ENCODE peak calls at places on chromosomes 7 and 10, in nine cellular contexts. Z is GM23338, U is upper lobe of left lung, H is GM12878, N is prostate gland, A is HCT116, B is transverse colon, J is HepG2, E is spleen. S is an unnamed sample.

GRCh38 chr7:39085590-39086049 is 107.9 kb downstream of the POU6F2 start:
- DNase-seq in Z (peak; percentile 45), U (peak; percentile 25), H (no peak), N (no peak), A (no peak), B (no peak), J (no peak), E (no peak), S (no peak)

GRCh38 chr7:121576148-121576921 is 180.2 kb upstream of the FAM3C start:
- DNase-seq in Z (no peak), U (no peak), H (no peak), N (no peak), A (no peak), B (no peak), J (no peak), E (no peak), S (no peak)

GRCh38 chr10:69912584-69912983 is 110.9 kb downstream of the COL13A1 start:
- DNase-seq in Z (no peak), U (no peak), H (no peak), N (peak; percentile 50), A (no peak), B (peak; percentile 55), J (no peak), E (no peak), S (no peak)

GRCh38 chr10:125209591-125210373 is 49.4 kb upstream of the CTBP2 start:
- DNase-seq in Z (no peak), U (no peak), H (no peak), N (no peak), A (no peak), B (no peak), J (no peak), E (peak; percentile 42), S (no peak)

GRCh38 chr10:20274580-20274979 is 458.3 kb downstream of the PLXDC2 start:
- DNase-seq in Z (no peak), U (no peak), H (no peak), N (no peak), A (no peak), B (no peak), J (no peak), E (no peak), S (no peak)

GRCh38 chr10:88879754-88880286 is at the start of gene STAMBPL1:
- DNase-seq in Z (no peak), U (peak; percentile 59), H (peak; percentile 50), N (peak; percentile 19), A (no peak), B (peak; percentile 77), J (no peak), E (peak; percentile 94), S (peak; percentile 75)

GRCh38 chr7:135929249-135929648 is 47.9 kb downstream of the MTPN start:
- DNase-seq in Z (no peak), U (no peak), H (no peak), N (no peak), A (no peak), B (no peak), J (no peak), E (no peak), S (no peak)

GRCh38 chr7:20323587-20323986 is 7.1 kb upstream of the ITGB8 start:
- DNase-seq in Z (no peak), U (no peak), H (no peak), N (no peak), A (no peak), B (no peak), J (no peak), E (no peak), S (no peak)

GRCh38 chr7:29564455-29565185 is 985 bp downstream of the PRR15 start:
- DNase-seq in Z (peak; percentile 66), U (peak; percentile 26), H (no peak), N (peak; percentile 22), A (no peak), B (peak; percentile 73), J (peak; percentile 50), E (peak; percentile 79), S (no peak)

GRCh38 chr7:22346383-22347107 is 10.4 kb downstream of the RAPGEF5 start:
- DNase-seq in Z (no peak), U (no peak), H (no peak), N (no peak), A (no peak), B (no peak), J (peak; percentile 74), E (no peak), S (no peak)

GRCh38 chr7:68362745-68363518 is 1235.3 kb upstream of the AUTS2 start:
- DNase-seq in Z (no peak), U (no peak), H (no peak), N (no peak), A (no peak), B (no peak), J (no peak), E (no peak), S (no peak)

GRCh38 chr10:98673156-98673765 is 226.5 kb upstream of the HPS1 start:
- DNase-seq in Z (no peak), U (no peak), H (no peak), N (no peak), A (no peak), B (no peak), J (no peak), E (no peak), S (no peak)

GRCh38 chr7:105304040-105304895 is 84.5 kb downstream of the SRPK2 start:
- DNase-seq in Z (no peak), U (no peak), H (peak; percentile 53), N (peak; percentile 31), A (peak; percentile 56), B (no peak), J (peak; percentile 91), E (no peak), S (no peak)

GRCh38 chr7:6307762-6308161 is 35.3 kb upstream of the CYTH3 start:
- DNase-seq in Z (peak; percentile 20), U (no peak), H (no peak), N (no peak), A (no peak), B (no peak), J (peak; percentile 35), E (peak; percentile 30), S (no peak)

GRCh38 chr7:68313806-68314205 is 1284.5 kb upstream of the AUTS2 start:
- DNase-seq in Z (no peak), U (no peak), H (no peak), N (no peak), A (no peak), B (no peak), J (no peak), E (no peak), S (no peak)

GRCh38 chr7:79598351-79598750 is 144.9 kb upstream of the MAGI2 start:
- DNase-seq in Z (no peak), U (no peak), H (no peak), N (no peak), A (no peak), B (no peak), J (no peak), E (no peak), S (no peak)

GRCh38 chr10:58152698-58153263 is 114.9 kb downstream of the IPMK start:
- DNase-seq in Z (peak; percentile 88), U (peak; percentile 23), H (no peak), N (peak; percentile 9), A (peak; percentile 41), B (peak; percentile 35), J (peak; percentile 51), E (no peak), S (no peak)

GRCh38 chr7:139035588-139036353 is at the start of gene ZC3HAV1L:
- DNase-seq in Z (peak; percentile 65), U (peak; percentile 31), H (no peak), N (peak; percentile 36), A (peak; percentile 27), B (peak; percentile 46), J (peak; percentile 31), E (peak; percentile 86), S (no peak)

GRCh38 chr7:26588511-26588910 is 275.9 kb downstream of the SKAP2 start:
- DNase-seq in Z (peak; percentile 18), U (no peak), H (no peak), N (no peak), A (no peak), B (no peak), J (no peak), E (no peak), S (no peak)

GRCh38 chr10:61183971-61184370 is 240.0 kb upstream of the RHOBTB1 start:
- DNase-seq in Z (no peak), U (no peak), H (no peak), N (no peak), A (no peak), B (no peak), J (no peak), E (no peak), S (no peak)

DNA sequence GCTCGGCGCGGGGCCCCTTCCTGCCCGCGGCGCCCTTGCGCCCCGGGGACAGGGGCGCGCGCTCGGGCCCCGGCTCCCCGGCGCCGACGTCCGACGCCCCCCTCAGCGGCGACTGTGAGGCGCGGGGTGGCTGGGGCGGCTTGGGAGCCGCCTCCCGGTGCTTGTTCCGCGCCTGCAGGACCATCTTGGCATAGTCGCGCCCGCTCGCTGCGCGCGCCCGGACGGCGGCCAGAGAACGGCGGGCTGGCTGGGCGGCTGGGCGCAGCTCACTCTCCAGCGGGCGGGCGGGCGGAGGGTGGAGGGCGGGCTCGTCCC is at the start of gene DPY19L1:
- DNase-seq in Z (no peak), U (no peak), H (no peak), N (no peak), A (no peak), B (no peak), J (no peak), E (no peak), S (no peak)
- TF ChIP-seq POLR2AphosphoS5 in Z (no peak), U (no peak), H (no peak), N (no peak), A (peak; percentile 70), B (peak; percentile 43), J (no peak), E (peak; percentile 68), S (no peak)

DNA sequence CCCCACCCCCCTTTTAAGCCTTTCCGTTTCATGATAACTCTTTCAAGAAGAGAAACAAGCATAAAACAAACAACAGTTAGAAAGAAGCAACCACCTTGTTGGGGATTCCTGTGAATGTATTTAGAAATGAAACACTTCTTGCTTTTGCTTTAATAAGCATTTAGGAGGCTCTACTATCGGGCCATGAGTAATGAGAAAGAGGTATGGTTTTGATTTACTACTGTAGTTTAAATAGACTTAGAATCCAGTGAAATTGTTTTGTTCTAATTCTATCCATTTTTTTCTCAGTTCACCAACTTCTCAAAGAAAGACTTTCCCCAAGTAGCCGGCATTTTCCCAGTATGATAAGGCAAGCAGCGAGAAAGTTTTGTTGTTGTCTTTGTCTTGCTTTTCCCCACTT is 168.7 kb upstream of the HABP2 start:
- DNase-seq in Z (no peak), U (no peak), H (no peak), N (no peak), A (no peak), B (no peak), J (no peak), E (no peak), S (no peak)
- H3K4me1 ChIP-seq in Z (no peaks in the 10 kb centered on the region), U (peaks cover 11% of the 10 kb centered on the region), H (no peaks in the 10 kb centered on the region), N (no peaks in the 10 kb centered on the region), A (peaks cover 22% of the 10 kb centered on the region), B (peaks cover 42% of the 10 kb centered on the region), J (peaks cover 13% of the 10 kb centered on the region), E (no peaks in the 10 kb centered on the region), S (peaks cover 26% of the 10 kb centered on the region)

GRCh38 chr7:157352506-157352905 is 15.7 kb downstream of the DNAJB6 start:
- DNase-seq in Z (no peak), U (no peak), H (no peak), N (no peak), A (no peak), B (no peak), J (no peak), E (no peak), S (no peak)
- TF ChIP-seq POLR2AphosphoS5 in Z (no peak), U (no peak), H (peak; percentile 36), N (no peak), A (no peak), B (no peak), J (no peak), E (no peak), S (no peak)

GRCh38 chr10:6170638-6171037 is 32.1 kb upstream of the PFKFB3 start:
- DNase-seq in Z (no peak), U (no peak), H (no peak), N (no peak), A (no peak), B (peak; percentile 61), J (no peak), E (no peak), S (no peak)
- H3K4me1 ChIP-seq in Z (no peaks in the 10 kb centered on the region), U (peaks cover 36% of the 10 kb centered on the region), H (no peaks in the 10 kb centered on the region), N (no peaks in the 10 kb centered on the region), A (no peaks in the 10 kb centered on the region), B (peaks cover 47% of the 10 kb centered on the region), J (peaks cover 17% of the 10 kb centered on the region), E (peaks cover 9% of the 10 kb centered on the region), S (peaks cover 49% of the 10 kb centered on the region)

S was measured in suprapubic skin.